ENCODE peak calls at places on chromosome 22, in ten cellular contexts. One of them, this sample, is unnamed.

GRCh38 chr22:41596776-41597634 is 7.4 kb upstream of the PMM1 start:
- DNase-seq in lung: peak; percentile 65
- DNase-seq in GM12865: peak; percentile 43
- DNase-seq in astrocyte of the cerebellum: no peak
- DNase-seq in stomach: peak; percentile 82
- DNase-seq in fibroblast of villous mesenchyme: peak; percentile 62
- DNase-seq in PC-3: peak; percentile 48
- DNase-seq in keratinocyte: no peak
- DNase-seq in AG10803: peak; percentile 47
- DNase-seq in pancreas: peak; percentile 84
- DNase-seq in this sample: peak; percentile 39

GRCh38 chr22:29722151-29722550 is 2.3 kb downstream of the CABP7 start:
- DNase-seq in astrocyte of the cerebellum: no peak
- DNase-seq in stomach: no peak
- DNase-seq in GM12865: no peak
- DNase-seq in AG10803: no peak
- DNase-seq in keratinocyte: no peak
- DNase-seq in fibroblast of villous mesenchyme: no peak
- DNase-seq in PC-3: peak; percentile 37
- DNase-seq in lung: no peak
- DNase-seq in pancreas: no peak
- DNase-seq in this sample: no peak

GRCh38 chr22:42376721-42377177 is 55.5 kb downstream of the NFAM1 start:
- DNase-seq in pancreas: no peak
- DNase-seq in AG10803: peak; percentile 92
- DNase-seq in astrocyte of the cerebellum: no peak
- DNase-seq in GM12865: peak; percentile 13
- DNase-seq in keratinocyte: no peak
- DNase-seq in stomach: peak; percentile 29
- DNase-seq in fibroblast of villous mesenchyme: peak; percentile 72
- DNase-seq in lung: peak; percentile 60
- DNase-seq in PC-3: no peak
- DNase-seq in this sample: no peak

GRCh38 chr22:39219071-39220050 is 25.4 kb downstream of the PDGFB start:
- DNase-seq in fibroblast of villous mesenchyme: no peak
- DNase-seq in astrocyte of the cerebellum: no peak
- DNase-seq in keratinocyte: no peak
- DNase-seq in PC-3: no peak
- DNase-seq in lung: no peak
- DNase-seq in stomach: no peak
- DNase-seq in AG10803: no peak
- DNase-seq in GM12865: no peak
- DNase-seq in pancreas: peak; percentile 12
- DNase-seq in this sample: no peak

GRCh38 chr22:32836286-32836859 is 34.9 kb downstream of the TIMP3 start:
- DNase-seq in stomach: no peak
- DNase-seq in lung: no peak
- DNase-seq in pancreas: no peak
- DNase-seq in PC-3: peak; percentile 17
- DNase-seq in keratinocyte: no peak
- DNase-seq in AG10803: no peak
- DNase-seq in fibroblast of villous mesenchyme: no peak
- DNase-seq in GM12865: peak; percentile 7
- DNase-seq in astrocyte of the cerebellum: no peak
- DNase-seq in this sample: no peak

GRCh38 chr22:31757265-31757664 is 3.4 kb downstream of the DEPDC5 start:
- DNase-seq in pancreas: no peak
- DNase-seq in keratinocyte: no peak
- DNase-seq in PC-3: no peak
- DNase-seq in lung: no peak
- DNase-seq in astrocyte of the cerebellum: no peak
- DNase-seq in fibroblast of villous mesenchyme: no peak
- DNase-seq in GM12865: no peak
- DNase-seq in AG10803: no peak
- DNase-seq in stomach: no peak
- DNase-seq in this sample: no peak

GRCh38 chr22:38766076-38766777 is 10.4 kb upstream of the SUN2 start:
- DNase-seq in astrocyte of the cerebellum: no peak
- DNase-seq in AG10803: peak; percentile 58
- DNase-seq in lung: no peak
- DNase-seq in keratinocyte: no peak
- DNase-seq in PC-3: peak; percentile 82
- DNase-seq in stomach: peak; percentile 60
- DNase-seq in pancreas: peak; percentile 75
- DNase-seq in fibroblast of villous mesenchyme: peak; percentile 68
- DNase-seq in GM12865: peak; percentile 43
- DNase-seq in this sample: no peak

GRCh38 chr22:43996170-43996980 is 27.7 kb upstream of the PARVB start:
- DNase-seq in stomach: peak; percentile 59
- DNase-seq in astrocyte of the cerebellum: no peak
- DNase-seq in lung: peak; percentile 56
- DNase-seq in PC-3: no peak
- DNase-seq in keratinocyte: no peak
- DNase-seq in AG10803: no peak
- DNase-seq in GM12865: peak; percentile 84
- DNase-seq in pancreas: no peak
- DNase-seq in fibroblast of villous mesenchyme: no peak
- DNase-seq in this sample: peak; percentile 68

GRCh38 chr22:29481265-29482000 is 1.4 kb downstream of the NEFH start:
- DNase-seq in GM12865: no peak
- DNase-seq in lung: no peak
- DNase-seq in fibroblast of villous mesenchyme: peak; percentile 16
- DNase-seq in pancreas: no peak
- DNase-seq in stomach: no peak
- DNase-seq in PC-3: no peak
- DNase-seq in AG10803: peak; percentile 6
- DNase-seq in astrocyte of the cerebellum: no peak
- DNase-seq in keratinocyte: no peak
- DNase-seq in this sample: no peak

GRCh38 chr22:41222846-41223507 is 17.8 kb downstream of the CHADL start:
- DNase-seq in PC-3: no peak
- DNase-seq in fibroblast of villous mesenchyme: no peak
- DNase-seq in AG10803: no peak
- DNase-seq in GM12865: no peak
- DNase-seq in keratinocyte: no peak
- DNase-seq in astrocyte of the cerebellum: no peak
- DNase-seq in lung: no peak
- DNase-seq in stomach: no peak
- DNase-seq in pancreas: no peak
- DNase-seq in this sample: no peak

GRCh38 chr22:32106930-32107329 is 52.2 kb downstream of the C22orf42 start:
- DNase-seq in astrocyte of the cerebellum: peak; percentile 5
- DNase-seq in keratinocyte: no peak
- DNase-seq in AG10803: no peak
- DNase-seq in lung: no peak
- DNase-seq in GM12865: peak; percentile 10
- DNase-seq in PC-3: peak; percentile 36
- DNase-seq in pancreas: no peak
- DNase-seq in fibroblast of villous mesenchyme: peak; percentile 10
- DNase-seq in stomach: no peak
- DNase-seq in this sample: no peak

GRCh38 chr22:21707677-21708076 is 27.9 kb downstream of the YPEL1 start:
- DNase-seq in PC-3: no peak
- DNase-seq in astrocyte of the cerebellum: no peak
- DNase-seq in pancreas: no peak
- DNase-seq in keratinocyte: no peak
- DNase-seq in lung: no peak
- DNase-seq in AG10803: no peak
- DNase-seq in fibroblast of villous mesenchyme: peak; percentile 84
- DNase-seq in stomach: no peak
- DNase-seq in GM12865: no peak
- DNase-seq in this sample: no peak

GRCh38 chr22:42662114-42663021 is 13.2 kb upstream of the CYB5R3 start:
- DNase-seq in fibroblast of villous mesenchyme: peak; percentile 71
- DNase-seq in stomach: peak; percentile 90
- DNase-seq in keratinocyte: no peak
- DNase-seq in astrocyte of the cerebellum: no peak
- DNase-seq in pancreas: peak; percentile 97
- DNase-seq in lung: peak; percentile 81
- DNase-seq in AG10803: peak; percentile 54
- DNase-seq in PC-3: peak; percentile 76
- DNase-seq in GM12865: peak; percentile 86
- DNase-seq in this sample: peak; percentile 83

GRCh38 chr22:42357221-42357620 is 75.0 kb downstream of the NFAM1 start:
- DNase-seq in fibroblast of villous mesenchyme: no peak
- DNase-seq in GM12865: no peak
- DNase-seq in AG10803: no peak
- DNase-seq in astrocyte of the cerebellum: no peak
- DNase-seq in lung: no peak
- DNase-seq in keratinocyte: no peak
- DNase-seq in PC-3: peak; percentile 35
- DNase-seq in pancreas: no peak
- DNase-seq in stomach: no peak
- DNase-seq in this sample: no peak

DNA sequence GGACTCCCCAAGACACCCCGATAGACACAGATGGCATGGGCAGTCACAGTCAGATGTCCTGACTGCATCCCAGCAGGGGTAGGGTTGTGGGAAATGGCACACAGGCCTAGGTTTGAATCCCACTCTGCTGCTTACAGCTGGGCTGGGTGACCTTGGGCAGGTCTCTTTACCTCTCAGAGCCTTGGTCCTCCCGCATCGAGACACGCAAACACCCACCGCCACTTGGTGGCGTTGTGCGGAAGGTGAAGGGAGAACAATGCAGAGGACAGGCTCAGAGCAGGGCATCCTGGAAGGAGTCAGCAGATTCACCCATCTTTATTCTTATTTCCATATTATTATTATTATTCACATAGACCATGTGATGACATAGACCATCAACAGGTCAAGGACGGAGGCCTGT is 140.5 kb downstream of the MIAT start:
- DNase-seq in stomach: no peak
- DNase-seq in AG10803: no peak
- DNase-seq in lung: no peak
- DNase-seq in GM12865: peak; percentile 20
- DNase-seq in fibroblast of villous mesenchyme: no peak
- DNase-seq in keratinocyte: no peak
- DNase-seq in PC-3: no peak
- DNase-seq in astrocyte of the cerebellum: no peak
- DNase-seq in pancreas: no peak
- DNase-seq in this sample: no peak
- H3K4me3 ChIP-seq in stomach: no peak overlapping the region
- H3K4me3 ChIP-seq in AG10803: no peak overlapping the region
- H3K4me3 ChIP-seq in lung: no peak overlapping the region
- H3K4me3 ChIP-seq in GM12865: no peak overlapping the region
- H3K4me3 ChIP-seq in fibroblast of villous mesenchyme: no peak overlapping the region
- H3K4me3 ChIP-seq in keratinocyte: no peak overlapping the region
- H3K4me3 ChIP-seq in PC-3: no peak overlapping the region
- H3K4me3 ChIP-seq in astrocyte of the cerebellum: no peak overlapping the region
- H3K4me3 ChIP-seq in pancreas: no peak overlapping the region
- H3K4me3 ChIP-seq in this sample: no peak overlapping the region

DNA sequence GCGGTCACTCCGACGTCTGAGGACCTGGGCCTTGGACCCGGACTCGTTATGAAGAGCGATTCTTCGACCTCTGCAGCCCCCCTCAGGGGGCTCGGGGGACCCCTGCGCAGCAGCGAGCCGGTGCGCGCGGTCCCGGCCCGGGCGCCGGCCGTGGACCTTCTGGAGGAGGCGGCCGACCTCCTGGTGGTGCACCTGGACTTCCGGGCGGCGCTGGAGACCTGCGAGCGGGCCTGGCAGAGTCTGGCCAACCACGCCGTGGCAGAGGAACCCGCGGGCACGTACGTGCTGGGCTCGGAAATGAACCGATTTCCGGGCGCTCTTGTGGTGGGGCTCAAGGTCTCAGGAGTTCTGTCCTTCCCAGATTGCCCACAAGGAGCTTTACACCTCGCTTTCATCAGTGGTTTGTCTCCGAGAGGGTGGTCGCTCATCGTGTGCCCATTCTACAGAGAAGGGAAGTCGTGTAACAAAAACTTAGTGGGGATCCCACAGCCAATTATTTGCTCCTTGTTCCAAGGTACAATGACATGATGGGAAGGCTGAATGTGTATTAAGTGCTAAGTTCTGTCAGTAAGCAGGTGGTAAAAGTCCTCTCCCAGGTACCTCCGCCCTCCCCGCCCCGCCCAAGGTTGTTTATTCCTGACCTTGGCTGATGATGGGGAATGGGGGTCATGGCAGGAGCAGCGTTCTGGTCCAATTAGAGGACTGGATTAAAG is 695 bp downstream of the PEX26 start:
- DNase-seq in pancreas: peak; percentile 80
- DNase-seq in keratinocyte: no peak
- DNase-seq in GM12865: peak; percentile 84
- DNase-seq in stomach: peak; percentile 60
- DNase-seq in AG10803: peak; percentile 40
- DNase-seq in PC-3: peak; percentile 45
- DNase-seq in lung: no peak
- DNase-seq in fibroblast of villous mesenchyme: peak; percentile 36
- DNase-seq in astrocyte of the cerebellum: no peak
- DNase-seq in this sample: peak; percentile 74
- TF ChIP-seq CTCF in pancreas: no peak
- TF ChIP-seq CTCF in keratinocyte: no peak
- TF ChIP-seq CTCF in GM12865: no peak
- TF ChIP-seq CTCF in stomach: no peak
- TF ChIP-seq CTCF in AG10803: peak; percentile 23
- TF ChIP-seq CTCF in PC-3: peak; percentile 15
- TF ChIP-seq CTCF in lung: no peak
- TF ChIP-seq CTCF in fibroblast of villous mesenchyme: no peak
- TF ChIP-seq CTCF in astrocyte of the cerebellum: peak; percentile 23
- TF ChIP-seq CTCF in this sample: no peak

GRCh38 chr22:45478108-45478771 is 24.4 kb upstream of the FBLN1 start:
- DNase-seq in PC-3: peak; percentile 83
- DNase-seq in stomach: no peak
- DNase-seq in GM12865: no peak
- DNase-seq in keratinocyte: no peak
- DNase-seq in pancreas: no peak
- DNase-seq in lung: no peak
- DNase-seq in astrocyte of the cerebellum: peak; percentile 68
- DNase-seq in fibroblast of villous mesenchyme: peak; percentile 97
- DNase-seq in AG10803: peak; percentile 90
- DNase-seq in this sample: no peak
- H3K4me3 ChIP-seq in PC-3: no peak overlapping the region
- H3K4me3 ChIP-seq in stomach: no peak overlapping the region
- H3K4me3 ChIP-seq in GM12865: no peak overlapping the region
- H3K4me3 ChIP-seq in keratinocyte: no peak overlapping the region
- H3K4me3 ChIP-seq in pancreas: no peak overlapping the region
- H3K4me3 ChIP-seq in lung: no peak overlapping the region
- H3K4me3 ChIP-seq in astrocyte of the cerebellum: no peak overlapping the region
- H3K4me3 ChIP-seq in fibroblast of villous mesenchyme: no peak overlapping the region
- H3K4me3 ChIP-seq in AG10803: no peak overlapping the region
- H3K4me3 ChIP-seq in this sample: no peak overlapping the region

GRCh38 chr22:46994983-46995382 is 232.5 kb downstream of the TBC1D22A start:
- DNase-seq in lung: no peak
- DNase-seq in keratinocyte: no peak
- DNase-seq in GM12865: no peak
- DNase-seq in pancreas: no peak
- DNase-seq in fibroblast of villous mesenchyme: no peak
- DNase-seq in PC-3: no peak
- DNase-seq in AG10803: no peak
- DNase-seq in astrocyte of the cerebellum: no peak
- DNase-seq in stomach: peak; percentile 23
- DNase-seq in this sample: no peak
- TF ChIP-seq CTCF in lung: no peak
- TF ChIP-seq CTCF in keratinocyte: no peak
- TF ChIP-seq CTCF in GM12865: no peak
- TF ChIP-seq CTCF in pancreas: no peak
- TF ChIP-seq CTCF in fibroblast of villous mesenchyme: no peak
- TF ChIP-seq CTCF in PC-3: no peak
- TF ChIP-seq CTCF in AG10803: no peak
- TF ChIP-seq CTCF in astrocyte of the cerebellum: no peak
- TF ChIP-seq CTCF in stomach: no peak
- TF ChIP-seq CTCF in this sample: no peak

GRCh38 chr22:50697667-50698506 is 25.3 kb downstream of the SHANK3 start:
- DNase-seq in keratinocyte: no peak
- DNase-seq in lung: no peak
- DNase-seq in AG10803: no peak
- DNase-seq in pancreas: peak; percentile 41
- DNase-seq in astrocyte of the cerebellum: no peak
- DNase-seq in stomach: no peak
- DNase-seq in fibroblast of villous mesenchyme: no peak
- DNase-seq in PC-3: no peak
- DNase-seq in GM12865: no peak
- DNase-seq in this sample: no peak
- H3K4me3 ChIP-seq in keratinocyte: peak overlapping the region; percentile 36
- H3K4me3 ChIP-seq in lung: no peak overlapping the region
- H3K4me3 ChIP-seq in AG10803: peak overlapping the region; percentile 60
- H3K4me3 ChIP-seq in pancreas: no peak overlapping the region
- H3K4me3 ChIP-seq in astrocyte of the cerebellum: peak overlapping the region; percentile 45
- H3K4me3 ChIP-seq in stomach: peak overlapping the region; percentile 50
- H3K4me3 ChIP-seq in fibroblast of villous mesenchyme: peak overlapping the region; percentile 60
- H3K4me3 ChIP-seq in PC-3: peak overlapping the region; percentile 62
- H3K4me3 ChIP-seq in GM12865: no peak overlapping the region
- H3K4me3 ChIP-seq in this sample: no peak overlapping the region